ENCODE peak calls at places on chromosomes 1 and 21, in four cellular contexts. J is HT1080; F is stimulated activated CD8-positive, alpha-beta memory T cell treated with anti-CD3 and anti-CD28 coated beads, Interleukin-15, amount 100 ng/mL, for 1 hour; Y is psoas muscle. H is an unnamed sample.

GRCh38 chr1:75725861-75726361 is 1.4 kb downstream of the ACADM start:
- DNase-seq in F (no peak), Y (no peak), J (no peak), H (no peak)

GRCh38 chr1:156893048-156893953 is at the start of gene PEAR1:
- DNase-seq in J (no peak), Y (peak), F (no peak), H (no peak)

GRCh38 chr1:43853161-43853921 is 80.3 kb upstream of the ARTN start:
- DNase-seq in Y (peak), F (no peak), J (peak), H (peak)

GRCh38 chr1:116167625-116168276 is 56.6 kb downstream of the MAB21L3 start:
- DNase-seq in J (no peak), F (no peak), Y (peak), H (no peak)

GRCh38 chr1:236809133-236809532 is 14.0 kb downstream of the MTR start:
- DNase-seq in Y (no peak), J (no peak), F (no peak), H (no peak)

GRCh38 chr1:30378023-30378596 is 345.3 kb downstream of the MATN1 start:
- DNase-seq in Y (no peak), F (no peak), J (no peak), H (no peak)

GRCh38 chr21:31599563-31599962 is 59.9 kb upstream of the SOD1 start:
- DNase-seq in F (no peak), Y (no peak), J (no peak), H (no peak)

GRCh38 chr1:93659805-93660479 is 21.7 kb downstream of the BCAR3 start:
- DNase-seq in Y (no peak), J (no peak), F (no peak), H (no peak)

GRCh38 chr1:1616045-1616821 is 933 bp downstream of the MIB2 start:
- DNase-seq in Y (peak), F (no peak), J (no peak), H (peak)

GRCh38 chr1:12113433-12114339 is 50.6 kb downstream of the TNFRSF8 start:
- DNase-seq in J (no peak), F (no peak), Y (no peak), H (peak)

GRCh38 chr1:228210076-228210651 is 2.3 kb downstream of the OBSCN start:
- DNase-seq in F (no peak), Y (peak), J (peak), H (no peak)

GRCh38 chr1:115065021-115065420 is 24.3 kb downstream of the TSPAN2 start:
- DNase-seq in F (no peak), J (no peak), Y (no peak), H (no peak)

GRCh38 chr1:225635649-225636048 is 17.3 kb downstream of the ENAH start:
- DNase-seq in F (no peak), J (no peak), Y (no peak), H (no peak)

GRCh38 chr1:27566462-27567182 is 37.3 kb downstream of the AHDC1 start:
- DNase-seq in Y (peak), J (no peak), F (no peak), H (no peak)

GRCh38 chr1:11158720-11159321 is 30.3 kb upstream of the ANGPTL7 start:
- DNase-seq in F (no peak), Y (no peak), J (peak), H (peak)